ENCODE peak calls at places on chromosomes 7 and 10, in ten cellular contexts. One of them, this sample, is unnamed.

GRCh38 chr10:86944907-86945306 is 12.5 kb downstream of the MMRN2 start:
- DNase-seq in RWPE1: no peak
- DNase-seq in psoas muscle: no peak
- DNase-seq in CD8-positive, alpha-beta T cell: no peak
- DNase-seq in H1: no peak
- DNase-seq in chondrocyte: peak
- DNase-seq in osteoblast: peak
- DNase-seq in lung: no peak
- DNase-seq in fibroblast of lung: no peak
- DNase-seq in WTC11: peak
- DNase-seq in this sample: no peak

GRCh38 chr10:119503821-119504220 is 38.7 kb downstream of the RGS10 start:
- DNase-seq in osteoblast: no peak
- DNase-seq in WTC11: no peak
- DNase-seq in fibroblast of lung: no peak
- DNase-seq in chondrocyte: no peak
- DNase-seq in lung: no peak
- DNase-seq in CD8-positive, alpha-beta T cell: no peak
- DNase-seq in RWPE1: no peak
- DNase-seq in H1: no peak
- DNase-seq in psoas muscle: no peak
- DNase-seq in this sample: no peak

GRCh38 chr10:72194949-72195348 is 20.9 kb upstream of the ANAPC16 start:
- DNase-seq in osteoblast: no peak
- DNase-seq in RWPE1: no peak
- DNase-seq in lung: no peak
- DNase-seq in chondrocyte: no peak
- DNase-seq in WTC11: no peak
- DNase-seq in CD8-positive, alpha-beta T cell: no peak
- DNase-seq in psoas muscle: no peak
- DNase-seq in fibroblast of lung: no peak
- DNase-seq in H1: no peak
- DNase-seq in this sample: no peak

GRCh38 chr10:52951819-52952218 is 179.2 kb upstream of the MBL2 start:
- DNase-seq in lung: peak
- DNase-seq in RWPE1: no peak
- DNase-seq in chondrocyte: no peak
- DNase-seq in fibroblast of lung: peak
- DNase-seq in H1: peak
- DNase-seq in psoas muscle: no peak
- DNase-seq in osteoblast: no peak
- DNase-seq in CD8-positive, alpha-beta T cell: no peak
- DNase-seq in WTC11: peak
- DNase-seq in this sample: peak

GRCh38 chr10:124916098-124916584 is 25.8 kb upstream of the ZRANB1 start:
- DNase-seq in H1: no peak
- DNase-seq in CD8-positive, alpha-beta T cell: no peak
- DNase-seq in chondrocyte: no peak
- DNase-seq in lung: no peak
- DNase-seq in fibroblast of lung: peak
- DNase-seq in RWPE1: no peak
- DNase-seq in psoas muscle: no peak
- DNase-seq in WTC11: no peak
- DNase-seq in osteoblast: no peak
- DNase-seq in this sample: no peak

GRCh38 chr7:521221-522070 is 1.8 kb upstream of the PDGFA start:
- DNase-seq in RWPE1: no peak
- DNase-seq in CD8-positive, alpha-beta T cell: no peak
- DNase-seq in H1: peak
- DNase-seq in lung: no peak
- DNase-seq in psoas muscle: no peak
- DNase-seq in chondrocyte: no peak
- DNase-seq in fibroblast of lung: no peak
- DNase-seq in WTC11: peak
- DNase-seq in osteoblast: peak
- DNase-seq in this sample: peak

GRCh38 chr10:89837173-89838001 is 136.0 kb downstream of the KIF20B start:
- DNase-seq in chondrocyte: no peak
- DNase-seq in H1: no peak
- DNase-seq in lung: peak
- DNase-seq in fibroblast of lung: peak
- DNase-seq in RWPE1: no peak
- DNase-seq in osteoblast: peak
- DNase-seq in CD8-positive, alpha-beta T cell: no peak
- DNase-seq in psoas muscle: peak
- DNase-seq in WTC11: peak
- DNase-seq in this sample: peak

GRCh38 chr7:13132314-13132713 is 444.9 kb downstream of the ARL4A start:
- DNase-seq in lung: no peak
- DNase-seq in H1: no peak
- DNase-seq in osteoblast: no peak
- DNase-seq in CD8-positive, alpha-beta T cell: no peak
- DNase-seq in psoas muscle: no peak
- DNase-seq in fibroblast of lung: peak
- DNase-seq in RWPE1: no peak
- DNase-seq in WTC11: no peak
- DNase-seq in chondrocyte: no peak
- DNase-seq in this sample: no peak

GRCh38 chr7:96303105-96303685 is 18.7 kb downstream of the SLC25A13 start:
- DNase-seq in lung: no peak
- DNase-seq in psoas muscle: no peak
- DNase-seq in RWPE1: peak
- DNase-seq in H1: no peak
- DNase-seq in WTC11: no peak
- DNase-seq in CD8-positive, alpha-beta T cell: no peak
- DNase-seq in chondrocyte: no peak
- DNase-seq in osteoblast: no peak
- DNase-seq in fibroblast of lung: no peak
- DNase-seq in this sample: peak

GRCh38 chr10:77386365-77386764 is 251.2 kb downstream of the KCNMA1 start:
- DNase-seq in chondrocyte: no peak
- DNase-seq in lung: no peak
- DNase-seq in WTC11: no peak
- DNase-seq in psoas muscle: no peak
- DNase-seq in CD8-positive, alpha-beta T cell: no peak
- DNase-seq in H1: no peak
- DNase-seq in RWPE1: no peak
- DNase-seq in fibroblast of lung: no peak
- DNase-seq in osteoblast: no peak
- DNase-seq in this sample: no peak

GRCh38 chr10:79246606-79247275 is 100.5 kb upstream of the PPIF start:
- DNase-seq in lung: no peak
- DNase-seq in fibroblast of lung: peak
- DNase-seq in RWPE1: no peak
- DNase-seq in H1: no peak
- DNase-seq in CD8-positive, alpha-beta T cell: no peak
- DNase-seq in osteoblast: peak
- DNase-seq in WTC11: no peak
- DNase-seq in chondrocyte: no peak
- DNase-seq in psoas muscle: peak
- DNase-seq in this sample: no peak

GRCh38 chr7:44891372-44891771 is 6.0 kb upstream of the PURB start:
- DNase-seq in WTC11: no peak
- DNase-seq in CD8-positive, alpha-beta T cell: peak
- DNase-seq in psoas muscle: no peak
- DNase-seq in chondrocyte: no peak
- DNase-seq in lung: no peak
- DNase-seq in fibroblast of lung: no peak
- DNase-seq in RWPE1: no peak
- DNase-seq in osteoblast: no peak
- DNase-seq in H1: no peak
- DNase-seq in this sample: no peak

DNA sequence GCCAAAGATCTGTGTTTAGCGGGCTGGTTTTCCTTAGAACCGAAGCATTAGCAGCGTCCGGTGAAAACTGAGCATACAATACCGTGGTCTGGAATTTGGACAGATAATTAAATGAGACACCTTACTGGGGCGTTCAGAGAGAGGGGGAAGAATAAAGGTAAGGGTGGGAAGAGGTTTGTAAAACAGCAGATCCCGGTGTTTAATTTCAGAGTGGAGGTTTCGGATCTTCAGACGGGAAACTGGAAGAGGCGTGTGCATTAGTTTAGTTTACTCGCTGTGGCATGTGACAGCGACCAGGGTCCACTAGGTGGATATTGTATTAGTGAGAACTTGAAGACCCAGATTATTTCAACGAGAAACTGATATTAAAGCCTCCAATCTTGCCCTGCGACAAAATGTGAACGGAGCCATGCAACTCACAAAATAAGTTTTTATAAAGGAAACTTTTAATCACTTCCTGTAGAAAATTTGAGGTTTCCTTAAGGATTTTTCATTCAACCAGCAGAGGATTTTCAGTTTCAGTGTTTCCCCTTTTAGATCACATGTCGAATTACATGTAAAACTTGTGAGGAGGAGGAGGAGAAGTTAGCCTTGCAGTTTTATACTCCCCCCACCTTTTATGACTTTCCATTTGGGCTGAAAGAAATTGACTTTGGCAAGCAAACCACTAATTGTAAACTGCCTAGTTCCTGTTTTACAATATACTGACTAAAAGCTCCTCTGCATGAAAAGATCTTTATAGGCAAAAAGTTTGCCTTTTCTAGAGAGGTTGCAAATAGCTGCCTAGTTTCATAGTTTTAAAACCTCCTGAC is 2.8 kb downstream of the BAMBI start:
- DNase-seq in H1: no peak
- DNase-seq in lung: no peak
- DNase-seq in WTC11: no peak
- DNase-seq in fibroblast of lung: peak
- DNase-seq in chondrocyte: no peak
- DNase-seq in RWPE1: no peak
- DNase-seq in osteoblast: no peak
- DNase-seq in CD8-positive, alpha-beta T cell: no peak
- DNase-seq in psoas muscle: no peak
- DNase-seq in this sample: peak
- TF ChIP-seq CTCF in H1: no peak
- TF ChIP-seq CTCF in lung: no peak
- TF ChIP-seq CTCF in WTC11: no peak
- TF ChIP-seq CTCF in fibroblast of lung: peak
- TF ChIP-seq CTCF in chondrocyte: peak
- TF ChIP-seq CTCF in RWPE1: no peak
- TF ChIP-seq CTCF in osteoblast: peak
- TF ChIP-seq CTCF in CD8-positive, alpha-beta T cell: no peak
- TF ChIP-seq CTCF in psoas muscle: peak
- TF ChIP-seq CTCF in this sample: peak

DNA sequence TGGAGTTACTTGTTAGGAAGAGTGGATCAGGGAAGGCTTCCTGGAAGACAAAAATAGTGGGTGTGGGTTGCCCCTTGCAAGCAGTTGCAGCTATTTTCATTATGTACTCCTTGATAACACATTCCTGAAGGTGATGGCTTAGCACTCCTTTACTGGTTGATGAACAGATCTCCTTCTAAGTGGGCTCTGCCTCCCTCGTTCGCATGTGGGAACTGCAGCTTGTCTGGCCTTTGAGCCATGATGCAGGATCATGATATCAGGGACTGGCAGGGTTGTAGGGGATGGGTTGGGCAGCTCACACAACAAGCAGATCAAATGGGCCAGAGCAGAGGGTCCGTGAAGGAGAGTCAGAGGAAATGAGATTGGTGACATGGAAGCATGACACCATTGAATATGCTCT is 28.8 kb upstream of the LRRC4 start:
- DNase-seq in osteoblast: no peak
- DNase-seq in CD8-positive, alpha-beta T cell: no peak
- DNase-seq in H1: no peak
- DNase-seq in fibroblast of lung: no peak
- DNase-seq in RWPE1: no peak
- DNase-seq in WTC11: no peak
- DNase-seq in lung: no peak
- DNase-seq in psoas muscle: no peak
- DNase-seq in chondrocyte: no peak
- DNase-seq in this sample: no peak
- TF ChIP-seq CTCF in osteoblast: no peak
- TF ChIP-seq CTCF in CD8-positive, alpha-beta T cell: no peak
- TF ChIP-seq CTCF in H1: peak
- TF ChIP-seq CTCF in fibroblast of lung: no peak
- TF ChIP-seq CTCF in RWPE1: no peak
- TF ChIP-seq CTCF in WTC11: no peak
- TF ChIP-seq CTCF in lung: no peak
- TF ChIP-seq CTCF in psoas muscle: no peak
- TF ChIP-seq CTCF in chondrocyte: no peak
- TF ChIP-seq CTCF in this sample: no peak

GRCh38 chr10:110597476-110597875 is 30.0 kb downstream of the SMC3 start:
- DNase-seq in chondrocyte: no peak
- DNase-seq in RWPE1: no peak
- DNase-seq in psoas muscle: no peak
- DNase-seq in H1: no peak
- DNase-seq in lung: no peak
- DNase-seq in fibroblast of lung: no peak
- DNase-seq in CD8-positive, alpha-beta T cell: no peak
- DNase-seq in WTC11: no peak
- DNase-seq in osteoblast: no peak
- DNase-seq in this sample: no peak

GRCh38 chr10:110600487-110601101 is 33.1 kb downstream of the SMC3 start:
- DNase-seq in H1: no peak
- DNase-seq in fibroblast of lung: peak
- DNase-seq in chondrocyte: no peak
- DNase-seq in osteoblast: no peak
- DNase-seq in WTC11: no peak
- DNase-seq in psoas muscle: no peak
- DNase-seq in lung: no peak
- DNase-seq in CD8-positive, alpha-beta T cell: no peak
- DNase-seq in RWPE1: peak
- DNase-seq in this sample: peak
- TF ChIP-seq CTCF in H1: no peak
- TF ChIP-seq CTCF in fibroblast of lung: peak
- TF ChIP-seq CTCF in chondrocyte: peak
- TF ChIP-seq CTCF in osteoblast: peak
- TF ChIP-seq CTCF in WTC11: peak
- TF ChIP-seq CTCF in psoas muscle: peak
- TF ChIP-seq CTCF in lung: no peak
- TF ChIP-seq CTCF in CD8-positive, alpha-beta T cell: peak
- TF ChIP-seq CTCF in RWPE1: peak
- TF ChIP-seq CTCF in this sample: no peak

GRCh38 chr7:118250860-118251494 is 26.5 kb downstream of the ANKRD7 start:
- DNase-seq in H1: no peak
- DNase-seq in RWPE1: no peak
- DNase-seq in chondrocyte: no peak
- DNase-seq in fibroblast of lung: no peak
- DNase-seq in lung: no peak
- DNase-seq in CD8-positive, alpha-beta T cell: no peak
- DNase-seq in osteoblast: no peak
- DNase-seq in psoas muscle: no peak
- DNase-seq in WTC11: no peak
- DNase-seq in this sample: no peak
- TF ChIP-seq CTCF in H1: no peak
- TF ChIP-seq CTCF in RWPE1: peak
- TF ChIP-seq CTCF in chondrocyte: peak
- TF ChIP-seq CTCF in fibroblast of lung: peak
- TF ChIP-seq CTCF in lung: no peak
- TF ChIP-seq CTCF in CD8-positive, alpha-beta T cell: no peak
- TF ChIP-seq CTCF in osteoblast: peak
- TF ChIP-seq CTCF in psoas muscle: no peak
- TF ChIP-seq CTCF in WTC11: no peak
- TF ChIP-seq CTCF in this sample: peak

GRCh38 chr10:95562326-95562725 is 1.2 kb upstream of the SORBS1 start:
- DNase-seq in chondrocyte: no peak
- DNase-seq in osteoblast: no peak
- DNase-seq in WTC11: no peak
- DNase-seq in CD8-positive, alpha-beta T cell: no peak
- DNase-seq in psoas muscle: no peak
- DNase-seq in H1: no peak
- DNase-seq in lung: no peak
- DNase-seq in fibroblast of lung: no peak
- DNase-seq in RWPE1: no peak
- DNase-seq in this sample: no peak
- TF ChIP-seq CTCF in chondrocyte: no peak
- TF ChIP-seq CTCF in osteoblast: no peak
- TF ChIP-seq CTCF in WTC11: no peak
- TF ChIP-seq CTCF in CD8-positive, alpha-beta T cell: no peak
- TF ChIP-seq CTCF in psoas muscle: no peak
- TF ChIP-seq CTCF in H1: no peak
- TF ChIP-seq CTCF in lung: no peak
- TF ChIP-seq CTCF in fibroblast of lung: no peak
- TF ChIP-seq CTCF in RWPE1: no peak
- TF ChIP-seq CTCF in this sample: no peak

GRCh38 chr7:5139998-5140397 is 50.0 kb upstream of the WIPI2 start:
- DNase-seq in H1: peak
- DNase-seq in chondrocyte: no peak
- DNase-seq in WTC11: peak
- DNase-seq in lung: no peak
- DNase-seq in fibroblast of lung: peak
- DNase-seq in osteoblast: peak
- DNase-seq in CD8-positive, alpha-beta T cell: no peak
- DNase-seq in psoas muscle: no peak
- DNase-seq in RWPE1: no peak
- DNase-seq in this sample: peak
- TF ChIP-seq CTCF in H1: peak
- TF ChIP-seq CTCF in chondrocyte: peak
- TF ChIP-seq CTCF in WTC11: peak
- TF ChIP-seq CTCF in lung: peak
- TF ChIP-seq CTCF in fibroblast of lung: peak
- TF ChIP-seq CTCF in osteoblast: peak
- TF ChIP-seq CTCF in CD8-positive, alpha-beta T cell: no peak
- TF ChIP-seq CTCF in psoas muscle: no peak
- TF ChIP-seq CTCF in RWPE1: peak
- TF ChIP-seq CTCF in this sample: peak

This sample was measured in Calu3.